ENCODE peak calls at places on chromosomes 7 and 10, in four cellular contexts. X, Y, Q and S are unnamed samples.

GRCh38 chr10:88493676-88494483 is 89.2 kb downstream of the RNLS start:
- DNase-seq in X (no peak), Y (no peak), Q (no peak), S (no peak)

GRCh38 chr10:122721111-122721510 is 21.5 kb upstream of the C10orf120 start:
- DNase-seq in X (no peak), Y (no peak), Q (no peak), S (no peak)

GRCh38 chr10:43906470-43906869 is 257.8 kb upstream of the ZNF32 start:
- DNase-seq in X (no peak), Y (no peak), Q (no peak), S (no peak)

GRCh38 chr10:1309969-1310789 is 254.0 kb downstream of the WDR37 start:
- DNase-seq in X (peak; percentile 25), Y (no peak), Q (no peak), S (peak; percentile 63)

GRCh38 chr10:112461029-112461887 is 14.2 kb downstream of the VTI1A start:
- DNase-seq in X (no peak), Y (no peak), Q (no peak), S (no peak)

GRCh38 chr10:73244866-73245477 is 2.1 kb downstream of the DNAJC9 start:
- DNase-seq in X (no peak), Y (no peak), Q (no peak), S (no peak)

GRCh38 chr10:59589721-59590120 is 119.9 kb downstream of the SLC16A9 start:
- DNase-seq in X (no peak), Y (no peak), Q (no peak), S (no peak)

GRCh38 chr10:71459513-71459912 is 62.8 kb downstream of the CDH23 start:
- DNase-seq in X (no peak), Y (no peak), Q (no peak), S (no peak)

GRCh38 chr7:137342340-137342739 is 1.2 kb downstream of the PTN start:
- DNase-seq in X (no peak), Y (no peak), Q (no peak), S (no peak)

GRCh38 chr7:126635545-126635944 is 617.2 kb downstream of the GRM8 start:
- DNase-seq in X (no peak), Y (no peak), Q (no peak), S (no peak)

GRCh38 chr7:23490357-23491131 is 20.3 kb upstream of the IGF2BP3 start:
- DNase-seq in X (no peak), Y (no peak), Q (no peak), S (no peak)

GRCh38 chr7:20399516-20399915 is 68.8 kb downstream of the ITGB8 start:
- DNase-seq in X (no peak), Y (no peak), Q (no peak), S (no peak)

GRCh38 chr7:103989785-103990775 is 622 bp upstream of the RELN start:
- DNase-seq in X (no peak), Y (no peak), Q (peak; percentile 59), S (no peak)

GRCh38 chr7:42456756-42457276 is 219.8 kb upstream of the GLI3 start:
- DNase-seq in X (no peak), Y (no peak), Q (no peak), S (no peak)

GRCh38 chr7:139990571-139990970 is 72.2 kb downstream of the PARP12 start:
- DNase-seq in X (no peak), Y (no peak), Q (no peak), S (no peak)

GRCh38 chr10:92381543-92381954 is 90.6 kb downstream of the MARCHF5 start:
- DNase-seq in X (no peak), Y (no peak), Q (no peak), S (no peak)

GRCh38 chr7:80869821-80870751 is 48.8 kb downstream of the SEMA3C start:
- DNase-seq in X (no peak), Y (no peak), Q (peak; percentile 36), S (no peak)

GRCh38 chr10:5514226-5514881 is 10.4 kb upstream of the CALML3 start:
- DNase-seq in X (no peak), Y (no peak), Q (no peak), S (no peak)

GRCh38 chr7:79528421-79528820 is 75.0 kb upstream of the MAGI2 start:
- DNase-seq in X (no peak), Y (no peak), Q (no peak), S (no peak)

GRCh38 chr7:108611268-108611667 is 41.6 kb downstream of the DNAJB9 start:
- DNase-seq in X (no peak), Y (no peak), Q (no peak), S (no peak)

GRCh38 chr7:122103064-122103463 is 41.0 kb downstream of the AASS start:
- DNase-seq in X (no peak), Y (no peak), Q (no peak), S (no peak)

GRCh38 chr10:118809372-118809695 is 54.6 kb upstream of the CACUL1 start:
- DNase-seq in X (no peak), Y (no peak), Q (no peak), S (no peak)

GRCh38 chr10:57031346-57031745 is 670.3 kb upstream of the ZWINT start:
- DNase-seq in X (no peak), Y (no peak), Q (no peak), S (no peak)

GRCh38 chr7:493661-494251 is 25.9 kb downstream of the PDGFA start:
- DNase-seq in X (no peak), Y (no peak), Q (no peak), S (no peak)

GRCh38 chr10:75740541-75740940 is 309.1 kb downstream of the LRMDA start:
- DNase-seq in X (no peak), Y (no peak), Q (no peak), S (no peak)

GRCh38 chr7:33646992-33647391 is 258.3 kb upstream of the BMPER start:
- DNase-seq in X (no peak), Y (no peak), Q (no peak), S (no peak)

GRCh38 chr7:67866054-67866453 is 869.4 kb downstream of the TYW1 start:
- DNase-seq in X (no peak), Y (no peak), Q (no peak), S (no peak)
- H3K9me3 ChIP-seq in X (peaks cover 7% of the 10 kb centered on the region), Y (no peaks in the 10 kb centered on the region), Q (peaks cover 18% of the 10 kb centered on the region), S (peaks cover 11% of the 10 kb centered on the region)

GRCh38 chr10:101299211-101299610 is 54.8 kb upstream of the BTRC start:
- DNase-seq in X (no peak), Y (no peak), Q (no peak), S (no peak)

GRCh38 chr10:101304316-101304715 is 49.6 kb upstream of the BTRC start:
- DNase-seq in X (no peak), Y (no peak), Q (no peak), S (no peak)

GRCh38 chr10:101303087-101303753 is 50.7 kb upstream of the BTRC start:
- DNase-seq in X (no peak), Y (no peak), Q (no peak), S (no peak)

GRCh38 chr10:101297901-101298451 is 56.0 kb upstream of the BTRC start:
- DNase-seq in X (peak; percentile 74), Y (no peak), Q (no peak), S (peak; percentile 63)

DNA sequence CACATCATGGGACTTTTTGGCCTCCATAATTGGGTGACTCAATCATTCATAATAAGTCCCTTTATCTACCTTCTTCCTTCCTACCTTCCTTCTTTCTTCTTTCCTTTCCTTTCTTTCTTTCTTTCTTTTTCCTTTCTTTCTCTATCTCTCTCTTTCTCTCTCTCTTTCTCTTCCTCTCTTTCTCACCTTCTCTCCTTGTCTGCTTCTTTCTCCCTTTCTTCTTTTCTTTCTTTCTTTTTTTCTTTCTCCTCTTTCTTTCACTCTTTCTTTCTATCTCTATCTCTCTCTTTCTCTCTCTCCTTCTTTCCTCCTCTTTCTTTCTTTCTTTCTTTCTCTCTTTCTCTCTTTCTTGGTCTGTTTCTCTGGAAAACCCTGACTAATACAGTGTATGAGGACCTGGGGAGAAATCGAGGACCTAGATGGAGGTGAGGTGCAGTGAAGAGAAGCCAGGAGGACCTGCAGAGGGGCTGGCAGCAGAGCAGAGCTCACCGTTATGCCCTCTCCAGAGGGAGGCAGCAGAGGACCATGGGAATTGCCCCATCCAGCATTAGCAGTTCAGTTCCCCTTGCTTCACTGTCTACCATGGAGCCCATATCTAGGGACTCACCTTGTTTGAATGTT is 52.7 kb upstream of the BTRC start:
- DNase-seq in X (peak; percentile 49), Y (no peak), Q (peak; percentile 51), S (no peak)
- TF ChIP-seq SUZ12 in X (no peak), Y (no peak), Q (no peak), S (no peak)

DNA sequence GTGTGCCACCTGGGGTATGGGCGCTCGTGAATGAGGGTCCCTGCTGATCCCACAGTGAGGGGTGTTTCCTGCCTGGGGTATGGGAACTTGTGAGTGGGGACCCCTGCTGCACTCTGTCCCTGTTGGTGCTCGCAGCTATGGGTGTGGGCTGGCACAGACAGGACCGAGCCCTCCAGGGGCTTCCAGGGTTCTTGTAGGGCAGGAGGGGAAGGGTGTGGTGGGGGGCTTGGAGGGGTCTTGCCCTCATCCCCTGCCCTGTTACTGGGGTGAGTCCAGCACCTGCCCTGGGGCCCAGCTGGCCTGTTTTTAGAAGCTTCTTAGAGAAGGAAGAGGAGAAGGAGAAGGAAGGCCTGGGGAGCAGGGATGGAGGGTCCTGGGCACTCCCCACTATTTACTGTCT is 377.0 kb upstream of the NUPR2 start:
- DNase-seq in X (no peak), Y (no peak), Q (no peak), S (no peak)
- H3K9me3 ChIP-seq in X (peaks cover 86% of the 10 kb centered on the region), Y (no peaks in the 10 kb centered on the region), Q (peaks cover 88% of the 10 kb centered on the region), S (no peaks in the 10 kb centered on the region)

GRCh38 chr7:1562126-1562525 is 6.1 kb upstream of the TMEM184A start:
- DNase-seq in X (no peak), Y (no peak), Q (no peak), S (no peak)

GRCh38 chr7:1563939-1564602 is 5.8 kb downstream of the PSMG3 start:
- DNase-seq in X (no peak), Y (no peak), Q (no peak), S (no peak)

GRCh38 chr7:1562611-1563051 is 6.6 kb upstream of the TMEM184A start:
- DNase-seq in X (no peak), Y (no peak), Q (no peak), S (no peak)

GRCh38 chr7:1566687-1567081 is 3.1 kb downstream of the PSMG3 start:
- DNase-seq in X (no peak), Y (no peak), Q (no peak), S (no peak)

DNA sequence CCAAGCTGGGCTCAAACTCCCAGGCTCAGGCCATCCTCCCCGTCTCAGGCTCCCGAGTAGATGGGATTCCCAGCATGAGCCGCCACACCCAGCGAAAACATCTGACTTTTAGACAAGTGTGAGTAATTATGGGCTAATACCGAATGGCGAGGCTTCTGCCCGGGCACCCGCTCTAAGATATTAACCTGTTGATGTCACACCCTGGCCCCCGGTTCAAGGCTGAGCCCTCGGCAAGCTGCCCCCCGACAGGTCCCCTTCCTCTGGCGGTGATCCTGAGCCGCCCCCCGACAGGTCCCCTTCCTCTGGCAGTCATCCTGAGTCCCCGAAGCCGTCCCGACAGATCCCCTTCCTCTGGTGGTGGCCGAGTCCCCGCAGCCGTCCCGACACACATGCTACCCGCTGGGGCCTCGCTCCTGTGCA is 5.2 kb downstream of the PSMG3 start:
- DNase-seq in X (no peak), Y (no peak), Q (no peak), S (no peak)
- TF ChIP-seq SUZ12 in X (no peak), Y (no peak), Q (no peak), S (no peak)

GRCh38 chr7:148940702-148941597 is 56.9 kb upstream of the EZH2 start:
- DNase-seq in X (no peak), Y (peak; percentile 49), Q (peak; percentile 72), S (no peak)
- H3K9me3 ChIP-seq in X (no peaks in the 10 kb centered on the region), Y (no peaks in the 10 kb centered on the region), Q (no peaks in the 10 kb centered on the region), S (no peaks in the 10 kb centered on the region)

GRCh38 chr7:37882086-37882485 is 33.7 kb downstream of the NME8 start:
- DNase-seq in X (no peak), Y (no peak), Q (no peak), S (no peak)
- TF ChIP-seq SUZ12 in X (no peak), Y (no peak), Q (no peak), S (no peak)